ENCODE peak calls at places on chromosomes 12 and 14, in six cellular contexts. Y, S, Q, Z, N and C are unnamed samples.
A peak's percentile ranks its signal among the peaks of the same experiment; 100 is the strongest.

GRCh38 chr14:84646791-84647500 is 883.0 kb upstream of the FLRT2 start:
- DNase-seq in Y (no peak), Z (no peak), Q (peak; percentile 68), N (no peak), S (no peak), C (no peak)

GRCh38 chr14:76966535-76966934 is 62.0 kb downstream of the IRF2BPL start:
- DNase-seq in N (no peak), Q (no peak), S (no peak), Y (no peak), Z (no peak), C (no peak)

GRCh38 chr14:73833530-73834257 is 17.9 kb upstream of the PTGR2 start:
- DNase-seq in Z (no peak), Q (peak; percentile 93), S (no peak), N (peak; percentile 40), Y (peak; percentile 47), C (peak; percentile 83)

GRCh38 chr12:56346663-56347062 is 8.0 kb downstream of the IL23A start:
- DNase-seq in S (peak; percentile 28), Y (peak; percentile 40), N (no peak), Q (no peak), Z (no peak), C (no peak)

GRCh38 chr12:27595231-27595642 is 71.2 kb downstream of the PPFIBP1 start:
- DNase-seq in Y (peak; percentile 45), N (peak; percentile 19), S (no peak), Q (peak; percentile 94), Z (no peak), C (peak; percentile 48)

GRCh38 chr12:62933871-62934798 is 815 bp downstream of the PPM1H start:
- DNase-seq in Q (peak; percentile 71), S (no peak), Z (peak; percentile 70), N (peak; percentile 54), Y (peak; percentile 45), C (peak; percentile 82)

GRCh38 chr12:118528625-118529024 is 152.3 kb downstream of the SUDS3 start:
- DNase-seq in Q (no peak), S (no peak), Z (no peak), Y (no peak), N (no peak), C (no peak)

GRCh38 chr14:29222671-29223268 is 456.2 kb downstream of the FOXG1 start:
- DNase-seq in Z (no peak), S (no peak), Y (peak; percentile 41), N (no peak), Q (peak; percentile 82), C (no peak)

GRCh38 chr14:68806526-68807147 is 13.8 kb upstream of the ZFP36L1 start:
- DNase-seq in Q (no peak), N (no peak), S (no peak), Z (no peak), Y (no peak), C (no peak)

GRCh38 chr12:52202361-52203078 is 10.7 kb upstream of the KRT80 start:
- DNase-seq in Z (peak; percentile 44), Q (no peak), Y (no peak), S (no peak), N (no peak), C (peak; percentile 87)

GRCh38 chr14:91405241-91405721 is 12.3 kb downstream of the CCDC88C start:
- DNase-seq in Y (no peak), Q (no peak), Z (no peak), N (no peak), S (peak; percentile 76), C (no peak)

GRCh38 chr12:38138225-38139221 is 178.1 kb upstream of the ALG10B start:
- DNase-seq in N (no peak), S (peak; percentile 71), Q (peak; percentile 87), Y (peak; percentile 81), Z (no peak), C (peak; percentile 90)
- H3K9me3 ChIP-seq in N (no peaks in the 10 kb centered on the region), S (no peaks in the 10 kb centered on the region), Q (no peaks in the 10 kb centered on the region), Y (no peaks in the 10 kb centered on the region), Z (no peaks in the 10 kb centered on the region), C (no peaks in the 10 kb centered on the region)

DNA sequence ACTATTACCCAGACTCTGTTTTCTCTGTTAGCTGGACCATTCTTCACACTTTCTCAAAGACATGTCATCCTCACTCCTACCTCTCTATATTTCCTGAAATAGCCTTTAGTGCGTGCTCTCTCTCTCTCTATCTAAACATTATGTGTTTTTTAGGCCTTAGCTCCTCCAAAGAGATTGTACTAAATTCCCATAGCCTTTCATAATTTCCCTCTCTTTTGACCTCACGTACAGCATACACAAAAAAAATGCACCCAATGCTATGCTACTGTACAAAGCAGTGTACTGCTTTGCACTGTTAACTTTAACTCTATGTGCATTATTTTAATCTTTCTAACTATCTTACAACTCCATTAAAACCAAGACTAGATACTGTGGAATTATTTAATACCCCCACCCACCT is 288.4 kb downstream of the DAD1 start:
- DNase-seq in S (no peak), Z (no peak), N (no peak), Y (no peak), Q (no peak), C (no peak)
- H3K4me1 ChIP-seq in S (no peaks in the 10 kb centered on the region), Z (no peaks in the 10 kb centered on the region), N (no peaks in the 10 kb centered on the region), Y (peaks cover 22% of the 10 kb centered on the region), Q (peaks cover 5% of the 10 kb centered on the region), C (peaks cover 5% of the 10 kb centered on the region)

GRCh38 chr14:95703341-95703740 is 10.6 kb downstream of the TCL1A start:
- DNase-seq in Y (no peak), Z (no peak), N (no peak), S (no peak), Q (no peak), C (no peak)

GRCh38 chr14:95707327-95707726 is 6.6 kb downstream of the TCL1A start:
- DNase-seq in S (no peak), Y (no peak), Q (no peak), Z (no peak), N (no peak), C (no peak)

GRCh38 chr14:95701846-95702221 is 12.1 kb downstream of the TCL1A start:
- DNase-seq in N (no peak), Z (no peak), Y (no peak), Q (peak; percentile 6), S (no peak), C (no peak)

GRCh38 chr14:95703805-95704204 is 10.1 kb downstream of the TCL1A start:
- DNase-seq in Y (no peak), Z (no peak), Q (no peak), N (no peak), S (no peak), C (no peak)

DNA sequence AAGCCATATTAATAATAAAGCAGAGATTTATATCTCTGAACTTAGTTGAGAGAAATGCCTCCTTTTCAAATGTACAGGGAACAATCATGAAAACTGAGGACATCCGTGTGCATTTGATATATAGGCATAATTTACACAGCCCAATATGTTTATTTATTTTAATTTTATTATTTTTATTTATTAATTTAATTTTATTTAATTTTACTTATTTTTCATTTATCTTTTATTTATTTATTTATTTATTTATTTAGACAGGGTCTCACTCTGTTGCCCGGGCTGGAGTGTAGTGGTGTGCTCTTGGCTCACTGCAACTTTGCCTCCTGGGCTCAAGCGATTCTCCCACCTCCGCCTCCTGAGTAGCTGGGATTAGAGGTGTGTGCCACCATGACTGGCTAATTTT is 8.4 kb downstream of the TCL1A start:
- DNase-seq in Q (no peak), Y (no peak), Z (no peak), N (no peak), S (no peak), C (no peak)
- H3K9me3 ChIP-seq in Q (no peaks in the 10 kb centered on the region), Y (no peaks in the 10 kb centered on the region), Z (no peaks in the 10 kb centered on the region), N (no peaks in the 10 kb centered on the region), S (no peaks in the 10 kb centered on the region), C (no peaks in the 10 kb centered on the region)

GRCh38 chr12:106307176-106307575 is 4.6 kb downstream of the TCP11L2 start:
- DNase-seq in S (no peak), Q (no peak), N (no peak), Y (no peak), Z (no peak), C (no peak)
- H3K4me1 ChIP-seq in S (peaks cover 40% of the 10 kb centered on the region), Q (peaks cover 28% of the 10 kb centered on the region), N (peaks cover 78% of the 10 kb centered on the region), Y (peaks cover 19% of the 10 kb centered on the region), Z (peaks cover 81% of the 10 kb centered on the region), C (peaks cover 9% of the 10 kb centered on the region)